ENCODE peak calls at places on chromosomes 12 and 14, in four cellular contexts. M is hepatocyte, B is astrocyte, H is GM12878. C is an unnamed sample.

GRCh38 chr12:94305293-94305957 is 154.2 kb downstream of the CEP83 start:
- DNase-seq in M (no peak), B (peak; percentile 95), H (peak; percentile 67), C (no peak)

GRCh38 chr14:30333934-30334333 is 225.0 kb upstream of the G2E3 start:
- DNase-seq in M (no peak), B (no peak), H (no peak), C (no peak)

GRCh38 chr12:101230547-101230946 is 20.5 kb upstream of the SLC5A8 start:
- DNase-seq in M (no peak), B (peak; percentile 72), H (no peak), C (peak; percentile 92)

GRCh38 chr12:64461634-64462414 is 9.9 kb downstream of the TBK1 start:
- DNase-seq in M (no peak), B (peak; percentile 83), H (no peak), C (peak; percentile 82)

GRCh38 chr12:32198555-32198954 is 91.9 kb downstream of the BICD1 start:
- DNase-seq in M (no peak), B (peak; percentile 27), H (no peak), C (peak; percentile 88)

GRCh38 chr14:95156153-95156764 is 1.1 kb downstream of the DICER1 start:
- DNase-seq in M (no peak), B (peak; percentile 16), H (no peak), C (peak; percentile 24)

GRCh38 chr14:86321151-86321550 is 791.2 kb downstream of the FLRT2 start:
- DNase-seq in M (no peak), B (no peak), H (no peak), C (no peak)

GRCh38 chr12:51666696-51667095 is 75.7 kb downstream of the SCN8A start:
- DNase-seq in M (no peak), B (no peak), H (no peak), C (no peak)

GRCh38 chr12:71152838-71153237 is 5.0 kb downstream of the TSPAN8 start:
- DNase-seq in M (no peak), B (peak; percentile 21), H (no peak), C (no peak)

GRCh38 chr14:93042968-93043940 is 72.5 kb downstream of the ITPK1 start:
- DNase-seq in M (peak; percentile 90), B (peak; percentile 90), H (no peak), C (peak; percentile 96)

GRCh38 chr12:12684375-12685106 is 11.4 kb downstream of the GPR19 start:
- DNase-seq in M (peak; percentile 66), B (no peak), H (no peak), C (peak; percentile 29)

GRCh38 chr12:53205747-53206146 is 1.3 kb downstream of the ITGB7 start:
- DNase-seq in M (no peak), B (peak; percentile 82), H (peak; percentile 87), C (peak; percentile 76)

GRCh38 chr12:50224026-50224692 is 57.0 kb upstream of the CERS5 start:
- DNase-seq in M (peak; percentile 55), B (peak; percentile 71), H (no peak), C (peak; percentile 86)

GRCh38 chr12:64180951-64181350 is 41.1 kb downstream of the KICS2 start:
- DNase-seq in M (no peak), B (peak; percentile 72), H (no peak), C (peak; percentile 17)

GRCh38 chr12:89347325-89347829 is 4.9 kb downstream of the DUSP6 start:
- DNase-seq in M (no peak), B (no peak), H (no peak), C (peak; percentile 14)

GRCh38 chr12:106071686-106072085 is 67.1 kb downstream of the NUAK1 start:
- DNase-seq in M (no peak), B (no peak), H (no peak), C (no peak)

DNA sequence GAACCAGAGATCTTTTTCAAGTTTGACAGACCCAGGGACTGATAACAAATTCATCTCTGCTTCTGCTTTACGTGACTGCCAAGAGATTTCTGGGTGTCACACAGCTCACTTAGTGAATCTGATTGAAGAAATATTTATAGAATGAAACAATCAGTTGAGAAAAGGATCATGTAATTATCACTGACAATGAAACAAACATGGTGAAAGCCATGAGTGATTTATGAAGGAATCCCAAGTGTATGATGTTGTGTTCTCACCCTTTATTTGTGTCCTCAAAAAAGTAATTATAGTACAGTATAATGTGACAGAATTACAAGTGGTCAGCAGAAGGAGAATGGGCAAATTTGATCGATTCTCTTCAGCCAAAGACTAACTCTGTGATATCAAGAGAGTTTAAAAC is 177.3 kb downstream of the BMP4 start:
- DNase-seq in M (no peak), B (no peak), H (no peak), C (no peak)
- H3K36me3 ChIP-seq in M (no peaks in the 10 kb centered on the region), B (no peaks in the 10 kb centered on the region), H (no peaks in the 10 kb centered on the region), C (no peaks in the 10 kb centered on the region)

DNA sequence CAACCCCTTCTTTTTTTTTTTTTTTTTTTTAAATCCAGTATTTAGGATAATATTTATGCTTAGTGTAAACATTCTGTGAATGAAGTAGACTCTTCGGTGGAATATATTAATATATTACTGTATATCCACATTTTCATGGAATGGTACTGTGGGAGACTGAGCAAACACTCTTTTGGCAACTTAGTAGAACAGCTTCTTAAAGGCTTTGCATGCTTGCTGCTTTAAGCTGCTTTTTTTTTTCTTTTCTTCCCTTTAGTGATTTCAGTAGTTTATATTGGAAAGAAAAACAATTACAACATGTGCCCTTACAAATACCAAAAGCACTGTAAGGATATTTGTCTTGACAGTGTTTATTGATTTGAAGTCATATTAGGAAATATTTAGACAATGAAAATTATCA is 78.9 kb downstream of the AEBP2 start:
- DNase-seq in M (no peak), B (no peak), H (no peak), C (no peak)
- H2AFZ ChIP-seq in M (no peak overlapping the region), B (no peak overlapping the region), H (no peak overlapping the region), C (no peak overlapping the region)

DNA sequence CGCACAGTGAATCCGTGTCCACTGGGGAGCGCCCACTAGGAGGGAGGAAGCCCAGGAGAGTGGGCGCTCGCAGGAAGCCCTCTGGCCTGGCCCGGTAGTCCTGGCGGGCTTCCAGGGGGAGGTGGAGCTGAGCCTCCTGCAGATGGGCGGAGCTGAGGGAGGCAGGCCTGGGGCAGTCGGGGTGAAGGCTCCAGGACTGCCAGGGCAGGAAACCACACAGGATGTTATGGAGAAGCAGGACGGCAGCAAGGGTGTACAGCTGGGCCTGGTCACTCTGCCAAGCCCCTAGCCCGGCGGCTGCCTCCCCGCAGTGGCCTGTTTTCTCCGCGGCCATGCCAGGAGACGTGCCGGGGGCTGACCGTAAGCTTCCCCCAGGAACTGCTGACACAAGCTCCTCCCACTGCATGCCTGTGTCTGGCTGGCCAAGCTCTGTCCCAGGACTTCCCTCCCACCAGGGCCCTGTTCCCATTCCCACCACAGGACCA is 143.5 kb upstream of the C14orf180 start:
- DNase-seq in M (peak; percentile 49), B (peak; percentile 4), H (no peak), C (no peak)
- H3K36me3 ChIP-seq in M (no peaks in the 10 kb centered on the region), B (no peaks in the 10 kb centered on the region), H (no peaks in the 10 kb centered on the region), C (no peaks in the 10 kb centered on the region)

DNA sequence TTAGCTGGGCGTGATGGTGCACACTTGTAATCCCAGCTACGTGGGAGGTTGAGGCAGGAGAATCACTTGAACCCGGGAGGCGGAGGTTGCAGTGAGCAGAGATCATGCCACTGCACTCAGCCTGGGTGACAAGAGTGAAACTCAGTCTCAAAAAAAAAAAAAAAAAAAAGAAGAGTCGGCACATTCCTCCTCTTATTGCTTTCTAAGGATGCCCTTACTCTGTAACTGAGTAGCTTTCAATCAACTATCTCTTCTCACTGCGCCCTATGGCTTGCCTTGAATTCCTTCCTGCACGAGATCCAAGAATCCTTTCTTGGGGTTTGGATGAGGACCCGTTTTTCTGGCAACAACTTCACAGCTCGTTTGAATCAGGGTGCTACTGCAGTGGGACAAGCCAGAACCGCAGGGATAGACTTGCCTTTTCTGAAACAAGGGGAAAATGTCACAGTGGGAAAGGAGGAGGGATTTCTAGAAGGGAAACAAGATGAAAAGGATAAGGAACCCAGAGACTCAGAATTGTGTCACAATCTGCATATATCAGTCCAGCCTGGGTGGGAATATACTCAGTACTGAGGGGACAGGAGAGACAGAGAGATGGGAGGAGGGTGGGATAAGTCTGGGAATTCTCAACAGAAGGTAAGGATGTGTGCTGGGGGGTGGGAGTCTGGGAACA is 16.1 kb upstream of the RND1 start:
- DNase-seq in M (no peak), B (no peak), H (no peak), C (no peak)
- H2AFZ ChIP-seq in M (no peak overlapping the region), B (peak overlapping the region; percentile 53), H (no peak overlapping the region), C (no peak overlapping the region)

GRCh38 chr12:4281173-4281654 is 7.7 kb downstream of the CCND2 start:
- DNase-seq in M (peak; percentile 68), B (no peak), H (no peak), C (no peak)
- H3K36me3 ChIP-seq in M (no peaks in the 10 kb centered on the region), B (no peaks in the 10 kb centered on the region), H (peaks cover 67% of the 10 kb centered on the region), C (peaks cover 83% of the 10 kb centered on the region)

DNA sequence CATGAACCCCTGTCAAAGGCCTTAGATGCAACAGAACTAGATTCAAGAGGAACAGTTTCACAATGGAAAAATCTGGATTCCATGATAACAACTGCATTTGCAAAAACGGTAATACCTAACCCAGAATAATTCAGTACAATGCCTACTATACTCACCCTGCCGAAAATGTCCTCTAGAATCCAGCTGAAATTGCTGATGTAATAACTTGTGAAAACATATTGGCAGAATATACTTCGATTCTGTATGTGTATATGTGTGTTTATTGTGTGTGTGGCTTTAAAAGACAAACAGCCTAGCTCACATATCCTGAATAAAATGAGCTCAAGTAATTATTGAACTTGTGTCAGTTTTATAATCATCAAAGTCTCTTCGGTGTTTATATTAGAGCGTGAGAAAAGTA is 46.0 kb downstream of the PHLDA1 start:
- DNase-seq in M (no peak), B (no peak), H (no peak), C (no peak)
- H2AFZ ChIP-seq in M (peak overlapping the region; percentile 8), B (no peak overlapping the region), H (no peak overlapping the region), C (no peak overlapping the region)

GRCh38 chr14:39069923-39070322 is 33.1 kb downstream of the SEC23A start:
- DNase-seq in M (no peak), B (no peak), H (no peak), C (no peak)
- H3K36me3 ChIP-seq in M (no peaks in the 10 kb centered on the region), B (peaks cover 46% of the 10 kb centered on the region), H (peaks cover 27% of the 10 kb centered on the region), C (peaks cover 15% of the 10 kb centered on the region)

GRCh38 chr12:96172981-96173380 is 21.2 kb upstream of the ELK3 start:
- DNase-seq in M (no peak), B (no peak), H (no peak), C (no peak)

GRCh38 chr12:96176575-96176974 is 17.6 kb upstream of the ELK3 start:
- DNase-seq in M (no peak), B (no peak), H (no peak), C (peak; percentile 13)

GRCh38 chr12:96171905-96172304 is 22.3 kb upstream of the ELK3 start:
- DNase-seq in M (no peak), B (no peak), H (no peak), C (no peak)

GRCh38 chr12:96177013-96177412 is 17.2 kb upstream of the ELK3 start:
- DNase-seq in M (no peak), B (peak; percentile 87), H (no peak), C (peak; percentile 96)
- H2AFZ ChIP-seq in M (no peak overlapping the region), B (no peak overlapping the region), H (no peak overlapping the region), C (peak overlapping the region; percentile 4)

GRCh38 chr12:131753757-131754156 is 42.9 kb downstream of the SFSWAP start:
- DNase-seq in M (no peak), B (no peak), H (no peak), C (no peak)
- H3K36me3 ChIP-seq in M (no peaks in the 10 kb centered on the region), B (peaks cover 29% of the 10 kb centered on the region), H (peaks cover 35% of the 10 kb centered on the region), C (peaks cover 24% of the 10 kb centered on the region)

C was measured in mammary epithelial cell.